ENCODE peak calls at places on chromosome 17, in ten cellular contexts. W is pulmonary artery endothelial cell; Q is left ventricle myocardium superior; J is ovary; T is activated naive CD4-positive, alpha-beta T cell treated with Interleukin-2 at 50 U/mL for 16 hours; F is HS-5; L is ascending aorta; V is fibroblast of gingiva; H is left kidney; A is foreskin melanocyte. U is an unnamed sample.

GRCh38 chr17:20291076-20291475 is 176.3 kb downstream of the LGALS9B start:
- DNase-seq in W (no peak), Q (no peak), J (no peak), T (no peak), F (no peak), L (no peak), V (no peak), H (no peak), A (no peak), U (no peak)

GRCh38 chr17:72602517-72603345 is 481.9 kb downstream of the SOX9 start:
- DNase-seq in W (no peak), Q (no peak), J (no peak), T (no peak), F (no peak), L (no peak), V (peak; percentile 34), H (peak; percentile 63), A (peak; percentile 56), U (no peak)

GRCh38 chr17:43936434-43936833 is 5.8 kb downstream of the PPY start:
- DNase-seq in W (no peak), Q (no peak), J (no peak), T (no peak), F (peak; percentile 56), L (no peak), V (no peak), H (no peak), A (no peak), U (no peak)

GRCh38 chr17:10265100-10265810 is 66.8 kb upstream of the GAS7 start:
- DNase-seq in W (no peak), Q (no peak), J (no peak), T (no peak), F (peak; percentile 25), L (no peak), V (peak; percentile 2), H (no peak), A (no peak), U (no peak)

GRCh38 chr17:12859520-12859919 is 70.2 kb downstream of the ARHGAP44 start:
- DNase-seq in W (no peak), Q (no peak), J (no peak), T (no peak), F (no peak), L (no peak), V (no peak), H (no peak), A (no peak), U (no peak)

GRCh38 chr17:7107012-7107754 is 7.4 kb downstream of the ASGR2 start:
- DNase-seq in W (no peak), Q (no peak), J (no peak), T (no peak), F (no peak), L (no peak), V (no peak), H (no peak), A (no peak), U (no peak)

GRCh38 chr17:67974598-67975066 is 21.6 kb downstream of the C17orf58 start:
- DNase-seq in W (no peak), Q (no peak), J (no peak), T (no peak), F (no peak), L (no peak), V (no peak), H (no peak), A (no peak), U (no peak)

GRCh38 chr17:1928976-1929375 is 96.2 kb downstream of the RTN4RL1 start:
- DNase-seq in W (no peak), Q (peak; percentile 84), J (no peak), T (no peak), F (no peak), L (no peak), V (no peak), H (no peak), A (no peak), U (no peak)

GRCh38 chr17:1365445-1366039 is 34.5 kb downstream of the YWHAE start:
- DNase-seq in W (peak; percentile 44), Q (no peak), J (peak; percentile 31), T (peak; percentile 52), F (peak; percentile 53), L (peak; percentile 70), V (peak; percentile 75), H (peak; percentile 89), A (peak; percentile 71), U (peak; percentile 44)

GRCh38 chr17:50330151-50330753 is 15.7 kb upstream of the XYLT2 start:
- DNase-seq in W (no peak), Q (no peak), J (no peak), T (no peak), F (no peak), L (no peak), V (no peak), H (peak; percentile 88), A (no peak), U (no peak)

GRCh38 chr17:31310260-31310659 is 3.6 kb downstream of the EVI2B start:
- DNase-seq in W (no peak), Q (no peak), J (no peak), T (peak; percentile 34), F (no peak), L (no peak), V (no peak), H (no peak), A (no peak), U (no peak)

GRCh38 chr17:5499790-5500189 is 13.4 kb downstream of the MIS12 start:
- DNase-seq in W (no peak), Q (no peak), J (peak; percentile 21), T (no peak), F (no peak), L (no peak), V (no peak), H (peak; percentile 81), A (no peak), U (no peak)

GRCh38 chr17:81890447-81891302 is 711 bp downstream of the ALYREF start:
- DNase-seq in W (no peak), Q (no peak), J (no peak), T (peak; percentile 22), F (no peak), L (peak; percentile 62), V (no peak), H (peak; percentile 35), A (no peak), U (no peak)

GRCh38 chr17:81899514-81900166 is 2.4 kb upstream of the NPB start:
- DNase-seq in W (no peak), Q (no peak), J (no peak), T (no peak), F (no peak), L (peak; percentile 63), V (no peak), H (no peak), A (no peak), U (no peak)

GRCh38 chr17:35879748-35880654 is at the start of gene CCL5:
- DNase-seq in W (no peak), Q (no peak), J (no peak), T (peak; percentile 57), F (no peak), L (no peak), V (no peak), H (no peak), A (no peak), U (peak; percentile 75)

GRCh38 chr17:2852729-2853110 is 56.5 kb downstream of the RAP1GAP2 start:
- DNase-seq in W (no peak), Q (peak; percentile 41), J (no peak), T (no peak), F (no peak), L (no peak), V (no peak), H (peak; percentile 46), A (no peak), U (no peak)

GRCh38 chr17:82107341-82107860 is 9.4 kb upstream of the FASN start:
- DNase-seq in W (no peak), Q (no peak), J (peak; percentile 12), T (no peak), F (no peak), L (no peak), V (no peak), H (peak; percentile 58), A (no peak), U (no peak)

GRCh38 chr17:29714146-29714545 is 91.4 kb upstream of the CORO6 start:
- DNase-seq in W (no peak), Q (no peak), J (no peak), T (no peak), F (no peak), L (no peak), V (no peak), H (no peak), A (no peak), U (no peak)

GRCh38 chr17:49932131-49932723 is 36.8 kb upstream of the DLX4 start:
- DNase-seq in W (no peak), Q (no peak), J (no peak), T (no peak), F (no peak), L (no peak), V (no peak), H (no peak), A (no peak), U (no peak)

GRCh38 chr17:74868908-74869255 is 3.9 kb downstream of the FDXR start:
- DNase-seq in W (no peak), Q (no peak), J (no peak), T (no peak), F (no peak), L (no peak), V (no peak), H (no peak), A (no peak), U (no peak)

GRCh38 chr17:3762922-3763776 is 37.8 kb downstream of the ITGAE start:
- DNase-seq in W (no peak), Q (no peak), J (no peak), T (peak; percentile 51), F (no peak), L (no peak), V (no peak), H (no peak), A (no peak), U (peak; percentile 57)

GRCh38 chr17:49180998-49181635 is 29.3 kb downstream of the GNGT2 start:
- DNase-seq in W (no peak), Q (no peak), J (no peak), T (no peak), F (no peak), L (no peak), V (no peak), H (no peak), A (no peak), U (no peak)

GRCh38 chr17:62966426-62967110 is 533 bp downstream of the TANC2 start:
- DNase-seq in W (no peak), Q (no peak), J (peak; percentile 21), T (peak; percentile 67), F (no peak), L (no peak), V (peak; percentile 33), H (peak; percentile 82), A (no peak), U (no peak)